ENCODE peak calls at places on chromosomes 6 and 20, in six cellular contexts. One of them, this sample, is unnamed.
A peak's percentile ranks its signal among the peaks of the same experiment; 100 is the strongest.

GRCh38 chr6:148520109-148520841 is 177.6 kb downstream of the SASH1 start:
- DNase-seq in H1: no peak
- DNase-seq in HepG2: no peak
- DNase-seq in K562: no peak
- DNase-seq in HCT116: no peak
- DNase-seq in GM12878: peak; percentile 65
- DNase-seq in this sample: no peak

GRCh38 chr6:66897576-66897975 is 1190.5 kb upstream of the EYS start:
- DNase-seq in H1: no peak
- DNase-seq in HepG2: peak; percentile 4
- DNase-seq in K562: no peak
- DNase-seq in HCT116: no peak
- DNase-seq in GM12878: no peak
- DNase-seq in this sample: no peak

GRCh38 chr20:57458400-57459160 is 66.4 kb downstream of the CTCFL start:
- DNase-seq in H1: no peak
- DNase-seq in HepG2: no peak
- DNase-seq in K562: no peak
- DNase-seq in HCT116: no peak
- DNase-seq in GM12878: no peak
- DNase-seq in this sample: no peak

GRCh38 chr6:44062771-44063560 is 64.3 kb downstream of the MRPL14 start:
- DNase-seq in H1: no peak
- DNase-seq in HepG2: no peak
- DNase-seq in K562: peak; percentile 80
- DNase-seq in HCT116: no peak
- DNase-seq in GM12878: no peak
- DNase-seq in this sample: peak; percentile 92

GRCh38 chr20:48908661-48909316 is 12.7 kb upstream of the ARFGEF2 start:
- DNase-seq in H1: no peak
- DNase-seq in HepG2: no peak
- DNase-seq in K562: no peak
- DNase-seq in HCT116: no peak
- DNase-seq in GM12878: no peak
- DNase-seq in this sample: no peak

GRCh38 chr6:41191569-41191968 is 9.4 kb downstream of the TREML2 start:
- DNase-seq in H1: no peak
- DNase-seq in HepG2: no peak
- DNase-seq in K562: peak; percentile 76
- DNase-seq in HCT116: peak; percentile 12
- DNase-seq in GM12878: no peak
- DNase-seq in this sample: peak; percentile 81

GRCh38 chr20:12528591-12529041 is 480.2 kb upstream of the SPTLC3 start:
- DNase-seq in H1: no peak
- DNase-seq in HepG2: no peak
- DNase-seq in K562: no peak
- DNase-seq in HCT116: no peak
- DNase-seq in GM12878: no peak
- DNase-seq in this sample: no peak

GRCh38 chr6:53635322-53635721 is 30.2 kb downstream of the KLHL31 start:
- DNase-seq in H1: no peak
- DNase-seq in HepG2: peak; percentile 29
- DNase-seq in K562: no peak
- DNase-seq in HCT116: no peak
- DNase-seq in GM12878: no peak
- DNase-seq in this sample: no peak

GRCh38 chr6:153121311-153121710 is 9.8 kb downstream of the RGS17 start:
- DNase-seq in H1: no peak
- DNase-seq in HepG2: no peak
- DNase-seq in K562: no peak
- DNase-seq in HCT116: no peak
- DNase-seq in GM12878: no peak
- DNase-seq in this sample: no peak

GRCh38 chr20:36525620-36526365 is 15.5 kb upstream of the MYL9 start:
- DNase-seq in H1: no peak
- DNase-seq in HepG2: no peak
- DNase-seq in K562: no peak
- DNase-seq in HCT116: no peak
- DNase-seq in GM12878: no peak
- DNase-seq in this sample: no peak

GRCh38 chr6:1895721-1896120 is 286.0 kb downstream of the FOXC1 start:
- DNase-seq in H1: no peak
- DNase-seq in HepG2: no peak
- DNase-seq in K562: no peak
- DNase-seq in HCT116: no peak
- DNase-seq in GM12878: no peak
- DNase-seq in this sample: no peak

GRCh38 chr6:5471044-5471443 is 209.7 kb downstream of the FARS2 start:
- DNase-seq in H1: peak; percentile 27
- DNase-seq in HepG2: peak; percentile 54
- DNase-seq in K562: peak; percentile 51
- DNase-seq in HCT116: peak; percentile 19
- DNase-seq in GM12878: peak; percentile 26
- DNase-seq in this sample: peak; percentile 72

GRCh38 chr6:170174124-170174770 is 116.6 kb downstream of the DLL1 start:
- DNase-seq in H1: no peak
- DNase-seq in HepG2: no peak
- DNase-seq in K562: no peak
- DNase-seq in HCT116: no peak
- DNase-seq in GM12878: no peak
- DNase-seq in this sample: no peak

GRCh38 chr20:21230686-21231085 is 72.4 kb upstream of the XRN2 start:
- DNase-seq in H1: no peak
- DNase-seq in HepG2: no peak
- DNase-seq in K562: no peak
- DNase-seq in HCT116: no peak
- DNase-seq in GM12878: no peak
- DNase-seq in this sample: no peak

GRCh38 chr20:46400253-46400652 is 6.2 kb downstream of the ELMO2 start:
- DNase-seq in H1: no peak
- DNase-seq in HepG2: no peak
- DNase-seq in K562: no peak
- DNase-seq in HCT116: no peak
- DNase-seq in GM12878: no peak
- DNase-seq in this sample: no peak

GRCh38 chr6:114339706-114340105 is 3.1 kb downstream of the HS3ST5 start:
- DNase-seq in H1: no peak
- DNase-seq in HepG2: peak; percentile 15
- DNase-seq in K562: no peak
- DNase-seq in HCT116: no peak
- DNase-seq in GM12878: no peak
- DNase-seq in this sample: no peak

GRCh38 chr20:57772349-57772964 is 62.6 kb upstream of the PMEPA1 start:
- DNase-seq in H1: peak; percentile 53
- DNase-seq in HepG2: no peak
- DNase-seq in K562: peak; percentile 21
- DNase-seq in HCT116: no peak
- DNase-seq in GM12878: no peak
- DNase-seq in this sample: peak; percentile 27

GRCh38 chr6:108168026-108168463 is 2.2 kb downstream of the NR2E1 start:
- DNase-seq in H1: no peak
- DNase-seq in HepG2: no peak
- DNase-seq in K562: no peak
- DNase-seq in HCT116: no peak
- DNase-seq in GM12878: no peak
- DNase-seq in this sample: peak; percentile 36

GRCh38 chr6:39341942-39342341 is 19.4 kb upstream of the KCNK16 start:
- DNase-seq in H1: no peak
- DNase-seq in HepG2: no peak
- DNase-seq in K562: no peak
- DNase-seq in HCT116: no peak
- DNase-seq in GM12878: no peak
- DNase-seq in this sample: no peak

GRCh38 chr6:39341352-39341751 is 18.9 kb upstream of the KCNK16 start:
- DNase-seq in H1: no peak
- DNase-seq in HepG2: no peak
- DNase-seq in K562: no peak
- DNase-seq in HCT116: no peak
- DNase-seq in GM12878: no peak
- DNase-seq in this sample: no peak

GRCh38 chr6:39343461-39343870 is 21.0 kb upstream of the KCNK16 start:
- DNase-seq in H1: no peak
- DNase-seq in HepG2: no peak
- DNase-seq in K562: no peak
- DNase-seq in HCT116: no peak
- DNase-seq in GM12878: no peak
- DNase-seq in this sample: no peak

GRCh38 chr6:39344821-39345280 is 22.3 kb upstream of the KCNK16 start:
- DNase-seq in H1: no peak
- DNase-seq in HepG2: no peak
- DNase-seq in K562: peak; percentile 40
- DNase-seq in HCT116: peak; percentile 3
- DNase-seq in GM12878: no peak
- DNase-seq in this sample: peak; percentile 45

GRCh38 chr6:39342692-39343460 is 20.4 kb upstream of the KCNK16 start:
- DNase-seq in H1: no peak
- DNase-seq in HepG2: no peak
- DNase-seq in K562: no peak
- DNase-seq in HCT116: no peak
- DNase-seq in GM12878: no peak
- DNase-seq in this sample: no peak
- TF ChIP-seq ATF3 in H1: no peak
- TF ChIP-seq ATF3 in HepG2: no peak
- TF ChIP-seq ATF3 in K562: no peak
- TF ChIP-seq ATF3 in HCT116: no peak
- TF ChIP-seq ATF3 in GM12878: no peak
- TF ChIP-seq ATF3 in this sample: no peak

DNA sequence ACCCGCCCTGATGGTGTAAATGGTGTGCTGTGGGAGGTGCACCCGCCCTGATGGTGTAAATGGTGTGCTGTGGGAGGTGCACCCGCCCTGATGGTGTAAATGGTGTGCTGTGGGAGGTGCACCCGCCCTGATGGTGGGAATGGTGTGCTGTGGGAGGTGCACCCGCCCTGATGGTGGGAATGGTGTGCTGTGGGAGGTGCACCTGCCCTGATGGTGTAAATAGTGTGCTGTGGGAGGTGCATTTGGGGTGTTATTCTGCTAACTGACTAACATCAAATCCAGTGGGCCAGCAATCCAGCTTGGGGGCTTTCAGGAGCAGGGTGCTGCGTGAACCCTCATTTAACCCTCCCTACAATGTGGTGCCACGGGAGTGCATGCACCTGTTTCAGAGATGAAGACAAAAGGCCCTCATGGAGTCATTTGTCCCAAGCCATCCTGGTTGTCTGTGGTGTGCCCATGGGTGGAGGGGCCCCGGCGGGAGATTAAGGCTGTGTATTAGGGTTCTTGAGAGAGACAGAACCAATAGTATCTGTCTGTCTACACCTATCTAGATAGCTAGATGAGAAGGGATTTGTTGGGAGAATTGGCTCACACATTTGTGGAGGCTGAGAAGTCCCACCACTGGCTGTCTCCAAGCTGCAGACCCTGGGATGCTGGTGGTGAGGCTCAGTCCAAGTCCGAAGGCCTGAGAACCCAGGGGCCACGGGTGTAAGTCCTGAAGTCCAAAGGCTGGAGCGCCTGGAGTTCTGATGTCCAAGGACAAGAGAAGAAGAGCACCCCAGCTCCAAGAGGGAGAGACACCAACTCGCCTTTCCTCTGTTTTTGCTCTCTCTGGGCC is 39.2 kb downstream of the TMEM242 start:
- DNase-seq in H1: no peak
- DNase-seq in HepG2: no peak
- DNase-seq in K562: no peak
- DNase-seq in HCT116: no peak
- DNase-seq in GM12878: no peak
- DNase-seq in this sample: no peak
- TF ChIP-seq MAX in H1: no peak
- TF ChIP-seq MAX in HepG2: no peak
- TF ChIP-seq MAX in K562: no peak
- TF ChIP-seq MAX in HCT116: no peak
- TF ChIP-seq MAX in GM12878: no peak
- TF ChIP-seq MAX in this sample: no peak

DNA sequence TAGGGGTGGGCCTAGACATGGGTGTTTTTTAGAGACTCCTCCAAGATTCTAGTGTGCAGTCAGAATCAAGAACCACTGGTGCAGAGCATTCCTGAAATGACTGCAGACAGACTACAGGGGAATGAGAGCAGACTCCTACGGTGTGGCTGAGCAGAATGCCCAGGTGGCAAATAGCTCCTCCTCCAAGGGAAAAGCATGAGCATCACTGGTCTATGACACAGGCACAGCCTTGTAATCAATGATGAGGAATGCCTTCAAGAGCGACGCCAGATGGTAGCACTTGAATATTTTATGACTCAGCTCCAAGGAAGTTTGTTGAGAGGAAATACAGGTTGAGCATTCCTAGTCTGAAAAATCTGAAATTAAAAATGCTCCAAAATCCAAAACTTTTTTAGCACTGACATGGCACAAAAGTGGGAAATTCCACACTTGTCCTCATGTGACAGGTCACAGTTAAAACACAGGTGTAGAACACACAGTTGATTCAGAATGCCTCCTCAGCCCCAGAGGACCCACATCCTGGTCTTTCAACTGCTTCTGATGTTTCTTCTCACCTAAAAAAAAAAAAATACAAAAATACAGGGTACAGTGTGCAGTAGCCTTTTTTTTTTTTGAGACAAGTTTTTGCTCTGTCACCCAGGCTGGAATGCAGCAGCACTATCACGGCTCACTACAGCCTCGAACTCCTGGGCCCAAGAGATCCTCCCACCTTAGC is 10.5 kb upstream of the FAM8A1 start:
- DNase-seq in H1: no peak
- DNase-seq in HepG2: peak; percentile 24
- DNase-seq in K562: no peak
- DNase-seq in HCT116: peak; percentile 91
- DNase-seq in GM12878: no peak
- DNase-seq in this sample: no peak
- TF ChIP-seq CTCF in H1: no peak
- TF ChIP-seq CTCF in HepG2: no peak
- TF ChIP-seq CTCF in K562: peak; percentile 8
- TF ChIP-seq CTCF in HCT116: no peak
- TF ChIP-seq CTCF in GM12878: no peak
- TF ChIP-seq CTCF in this sample: no peak

GRCh38 chr6:80021131-80021530 is 16.7 kb downstream of the TTK start:
- DNase-seq in H1: no peak
- DNase-seq in HepG2: no peak
- DNase-seq in K562: no peak
- DNase-seq in HCT116: no peak
- DNase-seq in GM12878: no peak
- DNase-seq in this sample: no peak

GRCh38 chr6:80022803-80023202 is 18.4 kb downstream of the TTK start:
- DNase-seq in H1: no peak
- DNase-seq in HepG2: no peak
- DNase-seq in K562: no peak
- DNase-seq in HCT116: no peak
- DNase-seq in GM12878: no peak
- DNase-seq in this sample: no peak

GRCh38 chr6:80020381-80021120 is 16.1 kb downstream of the TTK start:
- DNase-seq in H1: no peak
- DNase-seq in HepG2: peak; percentile 64
- DNase-seq in K562: no peak
- DNase-seq in HCT116: no peak
- DNase-seq in GM12878: no peak
- DNase-seq in this sample: no peak

GRCh38 chr6:80021591-80021990 is 17.1 kb downstream of the TTK start:
- DNase-seq in H1: no peak
- DNase-seq in HepG2: no peak
- DNase-seq in K562: no peak
- DNase-seq in HCT116: no peak
- DNase-seq in GM12878: no peak
- DNase-seq in this sample: no peak
- TF ChIP-seq ATF3 in H1: no peak
- TF ChIP-seq ATF3 in HepG2: no peak
- TF ChIP-seq ATF3 in K562: no peak
- TF ChIP-seq ATF3 in HCT116: no peak
- TF ChIP-seq ATF3 in GM12878: no peak
- TF ChIP-seq ATF3 in this sample: no peak

GRCh38 chr20:3818155-3819151 is 1.9 kb upstream of the AP5S1 start:
- DNase-seq in H1: no peak
- DNase-seq in HepG2: peak; percentile 95
- DNase-seq in K562: peak; percentile 54
- DNase-seq in HCT116: peak; percentile 71
- DNase-seq in GM12878: no peak
- DNase-seq in this sample: peak; percentile 75
- TF ChIP-seq MAX in H1: peak; percentile 55
- TF ChIP-seq MAX in HepG2: peak; percentile 90
- TF ChIP-seq MAX in K562: peak; percentile 74
- TF ChIP-seq MAX in HCT116: no peak
- TF ChIP-seq MAX in GM12878: no peak
- TF ChIP-seq MAX in this sample: no peak